ENCODE peak calls at places on chromosome 19, in seven cellular contexts. B is fibroblast of mammary gland, D is body of pancreas, A is heart right ventricle, H is fibroblast of pulmonary artery, F is cardiac fibroblast, J is left ventricle myocardium inferior. V is an unnamed sample.

GRCh38 chr19:38655148-38655824 is 7.8 kb downstream of the ACTN4 start:
- DNase-seq in F (no peak), J (no peak), H (no peak), A (no peak), B (peak; percentile 51), D (no peak), V (no peak)

GRCh38 chr19:50718255-50719118 is 1.1 kb downstream of the SHANK1 start:
- DNase-seq in F (no peak), D (no peak), A (no peak), B (no peak), H (no peak), J (no peak), V (peak; percentile 46)

GRCh38 chr19:28737021-28737525 is 475.9 kb downstream of the UQCRFS1 start:
- DNase-seq in A (no peak), B (peak; percentile 57), F (peak; percentile 66), J (no peak), H (peak; percentile 60), D (no peak), V (no peak)

GRCh38 chr19:30590596-30591229 is 218.5 kb downstream of the ZNF536 start:
- DNase-seq in F (no peak), A (no peak), J (no peak), B (no peak), D (no peak), H (no peak), V (no peak)

GRCh38 chr19:52689804-52690394 is 44.9 kb downstream of the ZNF611 start:
- DNase-seq in H (no peak), F (no peak), B (no peak), A (peak; percentile 40), J (peak; percentile 33), D (peak; percentile 40), V (peak; percentile 56)

GRCh38 chr19:47444388-47444821 is 25.1 kb upstream of the MEIS3 start:
- DNase-seq in A (no peak), H (no peak), F (no peak), J (no peak), B (no peak), D (no peak), V (peak; percentile 59)

GRCh38 chr19:2261438-2262172 is 5.4 kb upstream of the JSRP1 start:
- DNase-seq in F (peak; percentile 51), A (no peak), D (peak; percentile 68), B (peak; percentile 43), H (peak; percentile 38), J (no peak), V (peak; percentile 56)

GRCh38 chr19:16876904-16877361 is 11.9 kb upstream of the F2RL3 start:
- DNase-seq in D (no peak), B (peak; percentile 62), J (no peak), A (no peak), H (no peak), F (peak; percentile 9), V (no peak)

GRCh38 chr19:16160445-16160942 is 12.8 kb downstream of the CIB3 start:
- DNase-seq in D (no peak), J (no peak), H (no peak), A (no peak), F (no peak), B (no peak), V (no peak)

GRCh38 chr19:44344255-44344654 is 12.2 kb downstream of the ZNF112 start:
- DNase-seq in J (no peak), A (no peak), H (no peak), F (no peak), B (no peak), D (no peak), V (no peak)

GRCh38 chr19:771332-771785 is 20.4 kb downstream of the MISP start:
- DNase-seq in J (no peak), F (peak; percentile 78), H (peak; percentile 68), A (no peak), B (peak; percentile 55), D (no peak), V (peak; percentile 71)

GRCh38 chr19:12766051-12766521 is 9.3 kb downstream of the HOOK2 start:
- DNase-seq in H (peak; percentile 81), B (peak; percentile 71), J (peak; percentile 90), D (peak; percentile 91), F (peak; percentile 75), A (peak; percentile 85), V (peak; percentile 86)

GRCh38 chr19:40465025-40465780 is at the start of gene BLVRB:
- DNase-seq in J (no peak), A (no peak), B (peak; percentile 85), F (peak; percentile 83), D (no peak), H (peak; percentile 77), V (no peak)

GRCh38 chr19:56367829-56368711 is 25.3 kb downstream of the ZNF582 start:
- DNase-seq in F (peak; percentile 98), J (peak; percentile 94), B (peak; percentile 95), H (peak; percentile 98), D (peak; percentile 93), A (peak; percentile 94), V (peak; percentile 97)

GRCh38 chr19:46574533-46574932 is 26.6 kb upstream of the CALM3 start:
- DNase-seq in B (peak; percentile 15), D (no peak), H (no peak), J (no peak), F (no peak), A (no peak), V (no peak)

GRCh38 chr19:14073925-14074838 is 1.6 kb downstream of the MISP3 start:
- DNase-seq in J (no peak), H (no peak), D (peak; percentile 43), F (no peak), A (no peak), B (no peak), V (peak; percentile 50)

GRCh38 chr19:13843104-13843921 is 33.6 kb upstream of the NANOS3 start:
- DNase-seq in F (peak; percentile 79), J (peak; percentile 56), A (peak; percentile 81), D (peak; percentile 57), H (peak; percentile 71), B (no peak), V (no peak)

GRCh38 chr19:40216777-40217026 is 1.5 kb downstream of the TTC9B start:
- DNase-seq in B (no peak), A (no peak), F (no peak), J (no peak), D (no peak), H (no peak), V (no peak)

GRCh38 chr19:17215125-17215971 is at the start of gene USE1:
- DNase-seq in H (peak; percentile 91), D (peak; percentile 93), A (peak; percentile 92), J (peak; percentile 91), B (peak; percentile 85), F (peak; percentile 94), V (peak; percentile 87)

GRCh38 chr19:44607049-44607448 is 6.3 kb upstream of the IGSF23 start:
- DNase-seq in J (no peak), D (no peak), H (peak; percentile 69), B (peak; percentile 47), F (peak; percentile 58), A (peak; percentile 50), V (no peak)

GRCh38 chr19:13260883-13261653 is 110.9 kb downstream of the IER2 start:
- DNase-seq in B (peak; percentile 95), H (peak; percentile 68), J (no peak), F (peak; percentile 60), A (no peak), D (no peak), V (no peak)

GRCh38 chr19:54096642-54097106 is 3.9 kb downstream of the OSCAR start:
- DNase-seq in D (no peak), B (peak; percentile 57), J (no peak), A (no peak), H (peak; percentile 54), F (peak; percentile 57), V (no peak)
- TF ChIP-seq CTCF in D (peak; percentile 11), B (peak; percentile 57), J (no peak), A (no peak), H (peak; percentile 46), F (peak; percentile 49), V (no peak)

GRCh38 chr19:3356805-3357204 is 9.6 kb upstream of the NFIC start:
- DNase-seq in D (no peak), H (no peak), B (no peak), J (no peak), A (no peak), F (no peak), V (no peak)

GRCh38 chr19:3348042-3348441 is 18.3 kb upstream of the NFIC start:
- DNase-seq in D (peak; percentile 34), H (no peak), A (no peak), F (no peak), B (no peak), J (no peak), V (no peak)

GRCh38 chr19:3350014-3350663 is 16.2 kb upstream of the NFIC start:
- DNase-seq in F (peak; percentile 42), J (no peak), A (no peak), D (peak; percentile 85), H (no peak), B (peak; percentile 69), V (no peak)

GRCh38 chr19:3353493-3353892 is 12.9 kb upstream of the NFIC start:
- DNase-seq in F (no peak), J (no peak), D (no peak), H (no peak), B (no peak), A (no peak), V (no peak)

DNA sequence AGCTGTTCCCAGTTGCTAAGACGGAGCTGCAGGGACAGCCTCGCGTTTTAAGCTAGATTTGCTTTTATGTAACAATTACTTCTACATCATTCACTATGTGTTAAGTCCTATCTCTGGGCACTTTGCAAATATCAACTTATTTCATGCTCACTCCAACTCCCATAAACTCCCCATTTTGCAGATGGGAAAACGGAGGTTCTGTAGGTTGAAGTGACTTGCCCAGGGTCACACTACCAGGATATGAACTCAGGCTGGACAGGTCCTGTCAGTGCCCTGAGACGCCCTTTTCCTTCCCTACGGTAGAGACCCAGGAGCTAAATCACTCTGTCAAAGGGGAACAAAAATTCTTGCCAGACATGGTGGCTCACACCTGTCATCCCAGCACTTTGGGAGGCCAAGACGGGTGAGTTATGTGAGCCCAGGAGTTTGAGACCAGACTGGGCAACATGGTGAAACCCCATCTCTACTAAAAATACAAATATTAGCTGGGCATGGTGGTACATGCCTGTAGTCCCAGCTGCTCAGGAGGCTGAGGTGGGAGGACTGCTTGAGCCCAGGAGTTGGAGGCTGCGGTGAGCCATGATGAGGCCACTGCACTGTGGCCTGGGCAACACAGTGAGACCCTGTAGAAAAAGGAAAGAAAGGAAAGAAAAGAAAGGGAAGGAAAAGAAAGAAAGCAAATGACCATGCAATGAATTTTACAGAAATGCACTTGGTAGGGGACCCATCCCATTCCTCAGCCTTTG is 14.5 kb upstream of the NFIC start:
- DNase-seq in F (no peak), H (no peak), J (no peak), D (no peak), B (no peak), A (no peak), V (no peak)
- TF ChIP-seq CTCF in F (no peak), H (no peak), J (no peak), D (no peak), B (no peak), A (no peak), V (no peak)

GRCh38 chr19:33245948-33246728 is 20.5 kb upstream of the SLC7A10 start:
- DNase-seq in F (peak; percentile 57), D (no peak), B (no peak), H (peak; percentile 31), A (no peak), J (peak; percentile 54), V (peak; percentile 19)
- TF ChIP-seq CTCF in F (peak; percentile 76), D (peak; percentile 30), B (peak; percentile 64), H (peak; percentile 59), A (peak; percentile 48), J (peak; percentile 49), V (peak; percentile 90)

GRCh38 chr19:10523135-10523636 is 5.9 kb upstream of the S1PR5 start:
- DNase-seq in F (no peak), B (no peak), J (no peak), D (no peak), H (no peak), A (no peak), V (no peak)
- TF ChIP-seq CTCF in F (no peak), B (no peak), J (no peak), D (no peak), H (no peak), A (no peak), V (no peak)

GRCh38 chr19:4386038-4386782 is 14.1 kb downstream of the SH3GL1 start:
- DNase-seq in D (no peak), B (peak; percentile 52), F (no peak), A (no peak), H (no peak), J (no peak), V (no peak)
- TF ChIP-seq CTCF in D (no peak), B (peak; percentile 49), F (peak; percentile 20), A (no peak), H (peak; percentile 10), J (no peak), V (peak; percentile 33)

V was measured in glutamatergic neuron.